ENCODE peak calls at places on chromosomes 7 and 10, in six cellular contexts. O is AG04450; D is activated CD8-positive, alpha-beta memory T cell treated with anti-CD3 and anti-CD28 coated beads for 4 hours; Z is ELR; Q is HTR-8/SVneo; M is fibroblast of lung. U is an unnamed sample.

GRCh38 chr7:105257338-105257737 is 131.4 kb downstream of the SRPK2 start:
- DNase-seq in Q (peak; percentile 7), O (no peak), M (no peak), Z (no peak), D (no peak), U (no peak)

GRCh38 chr10:26481914-26482550 is 43.9 kb downstream of the APBB1IP start:
- DNase-seq in M (no peak), D (no peak), Q (no peak), O (no peak), Z (no peak), U (no peak)

GRCh38 chr10:19651549-19651948 is 164.7 kb upstream of the PLXDC2 start:
- DNase-seq in Q (no peak), O (peak; percentile 87), D (no peak), M (peak; percentile 96), Z (peak; percentile 51), U (peak; percentile 49)

GRCh38 chr10:98415710-98416077 is 712 bp upstream of the PYROXD2 start:
- DNase-seq in O (no peak), M (no peak), D (no peak), Z (peak; percentile 11), Q (no peak), U (no peak)

GRCh38 chr10:24822557-24822956 is 98.9 kb upstream of the ARHGAP21 start:
- DNase-seq in M (no peak), D (no peak), O (no peak), Q (no peak), Z (no peak), U (no peak)

GRCh38 chr7:96161897-96162296 is 160.0 kb downstream of the SLC25A13 start:
- DNase-seq in Q (no peak), M (no peak), O (no peak), D (no peak), Z (no peak), U (no peak)

GRCh38 chr10:58336242-58336641 is 1.4 kb downstream of the UBE2D1 start:
- DNase-seq in Z (no peak), D (no peak), M (no peak), O (no peak), Q (no peak), U (no peak)

GRCh38 chr10:2897619-2898508 is 169.5 kb upstream of the PFKP start:
- DNase-seq in D (no peak), M (no peak), Z (no peak), Q (no peak), O (no peak), U (peak; percentile 40)

GRCh38 chr7:91185771-91186170 is 78.5 kb upstream of the FZD1 start:
- DNase-seq in D (no peak), Z (peak; percentile 73), M (no peak), O (no peak), Q (no peak), U (no peak)

GRCh38 chr7:73623798-73624668 is at the start of gene MLXIPL:
- DNase-seq in Z (peak; percentile 54), O (no peak), D (peak; percentile 10), M (peak; percentile 25), Q (peak; percentile 67), U (no peak)

GRCh38 chr7:98933321-98933720 is 55.0 kb downstream of the TRRAP start:
- DNase-seq in Z (no peak), D (no peak), M (no peak), O (no peak), Q (no peak), U (no peak)

GRCh38 chr10:103890194-103890658 is 27.8 kb downstream of the STN1 start:
- DNase-seq in Z (peak; percentile 76), O (no peak), D (no peak), Q (no peak), M (no peak), U (peak; percentile 71)

GRCh38 chr10:110336111-110336721 is 31.5 kb upstream of the SMNDC1 start:
- DNase-seq in Q (peak; percentile 58), D (no peak), M (peak; percentile 98), O (peak; percentile 90), Z (peak; percentile 97), U (peak; percentile 93)

GRCh38 chr7:6209340-6209739 is 63.1 kb downstream of the CYTH3 start:
- DNase-seq in D (no peak), O (no peak), M (peak; percentile 18), Z (no peak), Q (no peak), U (no peak)

GRCh38 chr10:60336901-60337630 is 52.6 kb downstream of the ANK3 start:
- DNase-seq in Q (no peak), Z (no peak), D (no peak), M (no peak), O (no peak), U (no peak)

GRCh38 chr10:3432089-3432488 is 259.5 kb upstream of the PITRM1 start:
- DNase-seq in M (no peak), Q (no peak), Z (no peak), O (no peak), D (no peak), U (no peak)

GRCh38 chr10:115941247-115941840 is 331.7 kb downstream of the GFRA1 start:
- DNase-seq in D (no peak), M (no peak), Q (no peak), O (no peak), Z (no peak), U (peak; percentile 38)

GRCh38 chr7:17677408-17677807 is 262.9 kb downstream of the SNX13 start:
- DNase-seq in M (peak; percentile 75), Q (no peak), O (no peak), Z (peak; percentile 88), D (no peak), U (no peak)

GRCh38 chr10:99984201-99984600 is 25.5 kb downstream of the DNMBP start:
- DNase-seq in Z (peak; percentile 64), D (no peak), Q (no peak), O (no peak), M (peak; percentile 71), U (no peak)

GRCh38 chr7:80475383-80475782 is 36.5 kb downstream of the GNAT3 start:
- DNase-seq in O (no peak), Q (no peak), D (no peak), Z (no peak), M (no peak), U (peak; percentile 52)

GRCh38 chr7:18607025-18607424 is 111.5 kb downstream of the HDAC9 start:
- DNase-seq in Q (no peak), M (peak; percentile 32), O (no peak), Z (peak; percentile 49), D (no peak), U (no peak)

GRCh38 chr7:28125381-28126046 is 55.1 kb downstream of the JAZF1 start:
- DNase-seq in Q (no peak), Z (no peak), M (peak; percentile 51), O (no peak), D (no peak), U (no peak)